ENCODE peak calls at places on chromosomes 11 and 22, in eight cellular contexts. E is stimulated activated CD4-positive, alpha-beta T cell treated with anti-CD3 and anti-CD28 coated beads, Interleukin-1b, Interleukin-23, amount 100 ng/mL, for 24 hours; U is cardiac fibroblast; H is AML-193; Y is mucosa of gallbladder; V is endothelial cell of umbilical vein; K is HCT116; C is DMS153. S is an unnamed sample.
A peak's percentile ranks its signal among the peaks of the same experiment; 100 is the strongest.

GRCh38 chr11:22875869-22876473 is 15.7 kb upstream of the CCDC179 start:
- DNase-seq in E (peak; percentile 31), U (peak; percentile 90), H (peak; percentile 86), Y (peak; percentile 82), V (peak; percentile 89), K (peak; percentile 80), C (peak; percentile 79), S (peak; percentile 69)

GRCh38 chr11:80727315-80727714 is 1286.5 kb upstream of the TENM4 start:
- DNase-seq in E (no peak), U (peak; percentile 58), H (no peak), Y (peak; percentile 11), V (no peak), K (no peak), C (no peak), S (no peak)

GRCh38 chr11:67530282-67530592 is 7.0 kb upstream of the CABP2 start:
- DNase-seq in E (no peak), U (no peak), H (no peak), Y (no peak), V (no peak), K (no peak), C (no peak), S (no peak)

GRCh38 chr11:2237457-2238238 is 32.7 kb downstream of the ASCL2 start:
- DNase-seq in E (no peak), U (no peak), H (no peak), Y (no peak), V (no peak), K (no peak), C (no peak), S (no peak)

GRCh38 chr22:19679476-19680099 is 34.7 kb upstream of the SEPTIN5 start:
- DNase-seq in E (peak; percentile 25), U (peak; percentile 13), H (no peak), Y (peak; percentile 21), V (peak; percentile 13), K (no peak), C (no peak), S (no peak)

GRCh38 chr11:128318856-128319474 is 268.4 kb downstream of the ETS1 start:
- DNase-seq in E (no peak), U (no peak), H (no peak), Y (no peak), V (peak; percentile 51), K (no peak), C (no peak), S (no peak)

GRCh38 chr11:134763030-134763388 is 351.0 kb upstream of the B3GAT1 start:
- DNase-seq in E (no peak), U (no peak), H (no peak), Y (no peak), V (no peak), K (no peak), C (no peak), S (no peak)

GRCh38 chr11:62295504-62295903 is 3.4 kb downstream of the SCGB1D4 start:
- DNase-seq in E (no peak), U (peak; percentile 33), H (no peak), Y (peak; percentile 42), V (peak; percentile 45), K (no peak), C (no peak), S (no peak)

GRCh38 chr11:86056262-86056911 is 12.5 kb downstream of the PICALM start:
- DNase-seq in E (no peak), U (no peak), H (no peak), Y (no peak), V (no peak), K (no peak), C (no peak), S (no peak)

GRCh38 chr22:35912668-35913067 is 116.0 kb downstream of the RBFOX2 start:
- DNase-seq in E (no peak), U (no peak), H (no peak), Y (no peak), V (no peak), K (no peak), C (no peak), S (no peak)

GRCh38 chr11:74248469-74248868 is 63.0 kb downstream of the P4HA3 start:
- DNase-seq in E (no peak), U (no peak), H (no peak), Y (no peak), V (no peak), K (no peak), C (no peak), S (no peak)

GRCh38 chr11:39541945-39542351 is 1917.5 kb downstream of the LRRC4C start:
- DNase-seq in E (no peak), U (no peak), H (no peak), Y (peak; percentile 69), V (peak; percentile 70), K (no peak), C (no peak), S (no peak)

GRCh38 chr22:24688294-24688693 is 85.3 kb downstream of the GGT1 start:
- DNase-seq in E (no peak), U (no peak), H (no peak), Y (no peak), V (no peak), K (no peak), C (no peak), S (no peak)